ENCODE peak calls at places on chromosomes 13 and 19, in ten cellular contexts. U is activated naive CD8-positive, alpha-beta T cell treated with anti-CD3 and anti-CD28 coated beads, Interleukin-2, amount 50 U/mL, for 24 hours; W is Right ventricle myocardium superior; T is cardiac fibroblast; B is mucosa of gallbladder; V is fibroblast of lung; Q is NCI-H524; F is ELR; E is frontal cortex; M is EL. H is an unnamed sample.

GRCh38 chr19:50717026-50717723 is 2.4 kb downstream of the SHANK1 start:
- DNase-seq in U (no peak), W (no peak), T (no peak), B (no peak), V (no peak), Q (no peak), F (no peak), E (no peak), M (no peak), H (no peak)

GRCh38 chr13:98957731-98958442 is 20.0 kb downstream of the DOCK9 start:
- DNase-seq in U (no peak), W (no peak), T (no peak), B (no peak), V (no peak), Q (no peak), F (no peak), E (no peak), M (no peak), H (no peak)

GRCh38 chr19:35043906-35044305 is 2.4 kb downstream of the HPN start:
- DNase-seq in U (no peak), W (peak; percentile 39), T (no peak), B (no peak), V (no peak), Q (no peak), F (no peak), E (no peak), M (no peak), H (no peak)

GRCh38 chr19:43362179-43362578 is 8.7 kb downstream of the CD177 start:
- DNase-seq in U (no peak), W (no peak), T (peak; percentile 2), B (no peak), V (peak; percentile 61), Q (no peak), F (peak; percentile 64), E (no peak), M (peak; percentile 63), H (no peak)

GRCh38 chr13:31436478-31436877 is 236.7 kb downstream of the B3GLCT start:
- DNase-seq in U (no peak), W (no peak), T (peak; percentile 15), B (peak; percentile 54), V (peak; percentile 38), Q (no peak), F (no peak), E (no peak), M (peak; percentile 11), H (no peak)

GRCh38 chr13:72530471-72530870 is 197.0 kb downstream of the MZT1 start:
- DNase-seq in U (no peak), W (no peak), T (no peak), B (no peak), V (peak; percentile 71), Q (no peak), F (peak; percentile 17), E (no peak), M (peak; percentile 39), H (no peak)

GRCh38 chr19:33373701-33374405 is at the start of gene CEBPG:
- DNase-seq in U (peak; percentile 66), W (peak; percentile 66), T (peak; percentile 72), B (no peak), V (peak; percentile 38), Q (peak; percentile 47), F (peak; percentile 61), E (peak; percentile 73), M (peak; percentile 62), H (no peak)

GRCh38 chr13:23778007-23778687 is 111.1 kb downstream of the MIPEP start:
- DNase-seq in U (no peak), W (no peak), T (no peak), B (no peak), V (peak; percentile 4), Q (no peak), F (peak; percentile 43), E (no peak), M (no peak), H (no peak)

GRCh38 chr19:39156230-39156890 is 30.8 kb downstream of the PAK4 start:
- DNase-seq in U (no peak), W (no peak), T (no peak), B (no peak), V (peak; percentile 55), Q (no peak), F (peak; percentile 18), E (no peak), M (peak; percentile 12), H (no peak)

GRCh38 chr13:33665776-33666175 is 152.2 kb upstream of the RFC3 start:
- DNase-seq in U (no peak), W (no peak), T (no peak), B (no peak), V (no peak), Q (no peak), F (no peak), E (no peak), M (no peak), H (no peak)

GRCh38 chr19:45508931-45509691 is 1.8 kb downstream of the VASP start:
- DNase-seq in U (peak; percentile 68), W (peak; percentile 84), T (peak; percentile 74), B (peak; percentile 71), V (peak; percentile 79), Q (no peak), F (peak; percentile 75), E (peak; percentile 76), M (peak; percentile 84), H (no peak)

GRCh38 chr13:21812192-21812626 is 141.3 kb downstream of the FGF9 start:
- DNase-seq in U (no peak), W (no peak), T (no peak), B (no peak), V (no peak), Q (peak; percentile 22), F (no peak), E (no peak), M (no peak), H (no peak)

GRCh38 chr13:69155136-69155535 is 952.5 kb upstream of the ATXN8OS start:
- DNase-seq in U (no peak), W (no peak), T (no peak), B (no peak), V (no peak), Q (no peak), F (no peak), E (no peak), M (no peak), H (no peak)

GRCh38 chr19:19554074-19555023 is 16.3 kb downstream of the CILP2 start:
- DNase-seq in U (peak; percentile 78), W (peak; percentile 72), T (peak; percentile 41), B (no peak), V (peak; percentile 36), Q (peak; percentile 18), F (peak; percentile 67), E (peak; percentile 63), M (peak; percentile 54), H (no peak)

GRCh38 chr13:113964251-113964995 is 9.5 kb downstream of the C13orf46 start:
- DNase-seq in U (no peak), W (peak; percentile 24), T (no peak), B (no peak), V (no peak), Q (no peak), F (no peak), E (no peak), M (no peak), H (no peak)

GRCh38 chr13:80084086-80084676 is 256.7 kb downstream of the SPRY2 start:
- DNase-seq in U (no peak), W (no peak), T (peak; percentile 95), B (no peak), V (peak; percentile 97), Q (no peak), F (peak; percentile 87), E (no peak), M (peak; percentile 89), H (peak; percentile 98)

GRCh38 chr13:45178349-45179142 is 22.3 kb downstream of the KCTD4 start:
- DNase-seq in U (peak; percentile 12), W (no peak), T (peak; percentile 29), B (no peak), V (peak; percentile 95), Q (no peak), F (peak; percentile 91), E (no peak), M (peak; percentile 84), H (no peak)

H was measured in GM04503.